ENCODE peak calls at places on chromosomes 6 and 20, in five cellular contexts. I is choroid plexus epithelial cell; L is astrocyte of the cerebellum; Z is CD8-positive, alpha-beta T cell; D is NCI-H748 treated with DMSO at 0.1 percent for 48 hours. V is an unnamed sample.

GRCh38 chr6:148192310-148192709 is 150.3 kb upstream of the SASH1 start:
- DNase-seq in Z (no peak), I (no peak), D (no peak), L (peak), V (peak)

GRCh38 chr6:138485586-138486248 is 13.6 kb downstream of the NHSL1 start:
- DNase-seq in L (no peak), Z (no peak), I (no peak), D (no peak), V (no peak)

GRCh38 chr6:138086573-138087196 is 20.5 kb downstream of the PERP start:
- DNase-seq in D (peak), I (peak), Z (no peak), L (peak), V (no peak)

GRCh38 chr6:15027472-15027871 is 218.4 kb upstream of the JARID2 start:
- DNase-seq in L (no peak), Z (no peak), I (no peak), D (no peak), V (no peak)

GRCh38 chr6:36769676-36770499 is 69.4 kb downstream of the CPNE5 start:
- DNase-seq in L (no peak), Z (peak), I (peak), D (no peak), V (no peak)

GRCh38 chr6:166604911-166605310 is 18.4 kb upstream of the RAMACL start:
- DNase-seq in I (no peak), L (no peak), Z (no peak), D (no peak), V (no peak)

GRCh38 chr6:55175078-55175777 is 913 bp downstream of the HCRTR2 start:
- DNase-seq in L (no peak), D (peak), I (no peak), Z (no peak), V (no peak)

GRCh38 chr6:75422024-75422639 is 71.5 kb downstream of the FILIP1 start:
- DNase-seq in D (no peak), Z (no peak), I (peak), L (no peak), V (peak)

GRCh38 chr6:40965046-40965445 is 74.0 kb downstream of the UNC5CL start:
- DNase-seq in Z (no peak), I (peak), D (no peak), L (peak), V (no peak)

GRCh38 chr6:14444296-14444993 is 326.9 kb downstream of the CD83 start:
- DNase-seq in D (peak), I (no peak), Z (no peak), L (no peak), V (no peak)

GRCh38 chr6:17297261-17298080 is 16.3 kb downstream of the RBM24 start:
- DNase-seq in I (peak), D (no peak), Z (no peak), L (no peak), V (no peak)

GRCh38 chr20:22333885-22334545 is 250.4 kb downstream of the FOXA2 start:
- DNase-seq in D (peak), L (peak), I (peak), Z (peak), V (no peak)

GRCh38 chr6:152648090-152648489 is 10.9 kb upstream of the SYNE1 start:
- DNase-seq in D (no peak), Z (no peak), L (no peak), I (peak), V (no peak)

GRCh38 chr20:22411568-22412450 is 172.6 kb downstream of the FOXA2 start:
- DNase-seq in I (no peak), D (no peak), Z (no peak), L (peak), V (peak)

GRCh38 chr20:62666736-62667529 is 24.6 kb downstream of the SLCO4A1 start:
- DNase-seq in I (no peak), D (peak), Z (no peak), L (no peak), V (no peak)

GRCh38 chr6:58198301-58198700 is 880.9 kb downstream of the PRIM2 start:
- DNase-seq in Z (no peak), L (no peak), D (no peak), I (no peak), V (no peak)

GRCh38 chr20:33732166-33732970 is 572 bp downstream of the ZNF341 start:
- DNase-seq in I (peak), L (peak), D (peak), Z (peak), V (no peak)

GRCh38 chr6:29564875-29565274 is 5.3 kb upstream of the UBD start:
- DNase-seq in D (no peak), I (peak), Z (no peak), L (no peak), V (no peak)

GRCh38 chr6:142406131-142406530 is 104.3 kb downstream of the ADGRG6 start:
- DNase-seq in D (no peak), L (no peak), I (peak), Z (no peak), V (no peak)

GRCh38 chr6:90458353-90459224 is 128.3 kb downstream of the MAP3K7 start:
- DNase-seq in L (no peak), I (no peak), Z (peak), D (no peak), V (no peak)

GRCh38 chr20:16615199-16615598 is 42.0 kb upstream of the KIF16B start:
- DNase-seq in Z (no peak), I (peak), D (no peak), L (peak), V (peak)

GRCh38 chr6:144263786-144264185 is 21.3 kb upstream of the UTRN start:
- DNase-seq in D (no peak), I (peak), Z (no peak), L (no peak), V (no peak)

GRCh38 chr6:69865126-69865525 is 1.2 kb upstream of the COL19A1 start:
- DNase-seq in Z (no peak), I (peak), L (no peak), D (no peak), V (peak)

GRCh38 chr6:98844244-98845161 is 10.1 kb downstream of the POU3F2 start:
- DNase-seq in I (no peak), L (no peak), D (peak), Z (no peak), V (no peak)

GRCh38 chr6:46053034-46053933 is 37.6 kb upstream of the CLIC5 start:
- DNase-seq in D (no peak), Z (no peak), L (no peak), I (peak), V (no peak)

GRCh38 chr20:9025643-9026042 is 43.2 kb upstream of the PLCB4 start:
- DNase-seq in Z (no peak), L (peak), D (no peak), I (peak), V (peak)